ENCODE peak calls at places on chromosomes 13 and 19, in eight cellular contexts. H is CD4-positive, alpha-beta T cell; G is NCI-H2171 treated with DMSO at 0.1 percent for 48 hours; S is pulmonary artery endothelial cell; J is cardiac muscle cell; L is stimulated activated CD4-positive, alpha-beta T cell treated with anti-CD3 and anti-CD28 coated beads, TNF-alpha, amount 100 ng/mL, for 4 hours; X is CD4-positive, CD25-positive, alpha-beta regulatory T cell; K is MCF 10A. I is an unnamed sample.

GRCh38 chr19:33740811-33741396 is 55.8 kb upstream of the KCTD15 start:
- DNase-seq in H (no peak), G (no peak), S (no peak), J (peak), L (no peak), X (no peak), K (peak), I (peak)

GRCh38 chr19:55930996-55931515 is 1.1 kb downstream of the NLRP13 start:
- DNase-seq in H (no peak), G (no peak), S (no peak), J (no peak), L (no peak), X (no peak), K (no peak), I (no peak)

GRCh38 chr13:113581871-113582270 is 2.7 kb upstream of the TFDP1 start:
- DNase-seq in H (no peak), G (no peak), S (no peak), J (no peak), L (no peak), X (no peak), K (no peak), I (no peak)

GRCh38 chr13:106753241-106753640 is 185.3 kb upstream of the ARGLU1 start:
- DNase-seq in H (no peak), G (no peak), S (peak), J (no peak), L (no peak), X (no peak), K (no peak), I (no peak)

GRCh38 chr19:43681826-43682225 is 11.9 kb upstream of the PLAUR start:
- DNase-seq in H (no peak), G (no peak), S (no peak), J (no peak), L (no peak), X (no peak), K (no peak), I (no peak)

GRCh38 chr19:51931921-51932320 is 4.6 kb downstream of the ZNF613 start:
- DNase-seq in H (no peak), G (no peak), S (no peak), J (no peak), L (no peak), X (no peak), K (no peak), I (no peak)

GRCh38 chr19:2627319-2627829 is 75.1 kb downstream of the GNG7 start:
- DNase-seq in H (no peak), G (peak), S (peak), J (peak), L (no peak), X (no peak), K (peak), I (peak)

GRCh38 chr13:85665286-85665685 is 133.9 kb downstream of the SLITRK6 start:
- DNase-seq in H (no peak), G (no peak), S (no peak), J (no peak), L (no peak), X (no peak), K (peak), I (peak)

GRCh38 chr19:32197896-32198882 is 147.2 kb upstream of the ZNF507 start:
- DNase-seq in H (no peak), G (no peak), S (no peak), J (no peak), L (no peak), X (no peak), K (no peak), I (no peak)

GRCh38 chr19:57719424-57719823 is 8.0 kb downstream of the ZNF671 start:
- DNase-seq in H (no peak), G (peak), S (no peak), J (no peak), L (no peak), X (no peak), K (no peak), I (no peak)

GRCh38 chr13:52842440-52842839 is 6.0 kb downstream of the PCDH8 start:
- DNase-seq in H (no peak), G (no peak), S (no peak), J (no peak), L (no peak), X (no peak), K (no peak), I (no peak)

GRCh38 chr13:44555207-44555606 is 20.9 kb downstream of the TSC22D1 start:
- DNase-seq in H (no peak), G (no peak), S (no peak), J (no peak), L (no peak), X (no peak), K (no peak), I (no peak)

GRCh38 chr19:30167976-30168635 is 204.1 kb upstream of the ZNF536 start:
- DNase-seq in H (no peak), G (no peak), S (no peak), J (no peak), L (no peak), X (no peak), K (no peak), I (no peak)

GRCh38 chr19:7619671-7620441 is 9.5 kb downstream of the XAB2 start:
- DNase-seq in H (no peak), G (no peak), S (no peak), J (no peak), L (no peak), X (no peak), K (no peak), I (no peak)

GRCh38 chr19:38699647-38700349 is 44.5 kb downstream of the CAPN12 start:
- DNase-seq in H (no peak), G (no peak), S (no peak), J (no peak), L (no peak), X (no peak), K (no peak), I (no peak)

GRCh38 chr13:110301606-110302131 is 5.3 kb downstream of the COL4A1 start:
- DNase-seq in H (no peak), G (no peak), S (no peak), J (peak), L (no peak), X (no peak), K (no peak), I (peak)

GRCh38 chr19:18636969-18637629 is at the start of gene KLHL26:
- DNase-seq in H (no peak), G (no peak), S (no peak), J (no peak), L (no peak), X (no peak), K (no peak), I (no peak)

GRCh38 chr13:75752848-75753247 is 116.7 kb downstream of the LMO7 start:
- DNase-seq in H (no peak), G (no peak), S (no peak), J (no peak), L (no peak), X (no peak), K (no peak), I (no peak)

I was measured in epithelial cell of esophagus.